ENCODE peak calls at places on chromosomes 1 and 21, in eight cellular contexts. Q, M, P, G, Z, U, L and F are unnamed samples.

GRCh38 chr1:209383907-209384709 is 199.4 kb upstream of the CAMK1G start:
- DNase-seq in Q (no peak), Z (no peak), P (no peak), U (no peak), M (no peak), G (no peak), L (no peak), F (no peak)

GRCh38 chr1:239368436-239369109 is 17.8 kb upstream of the CHRM3 start:
- DNase-seq in Z (no peak), Q (no peak), M (no peak), L (peak; percentile 30), U (no peak), P (no peak), G (no peak), F (no peak)

GRCh38 chr1:64597151-64597550 is 127.2 kb downstream of the CACHD1 start:
- DNase-seq in L (no peak), Q (no peak), U (no peak), M (no peak), P (no peak), Z (no peak), G (no peak), F (no peak)

GRCh38 chr1:110150330-110151174 is at the start of gene SLC6A17:
- DNase-seq in P (no peak), U (no peak), L (no peak), Q (peak; percentile 45), Z (peak; percentile 69), G (peak; percentile 59), M (peak; percentile 17), F (no peak)

GRCh38 chr1:8873506-8874229 is 4.8 kb downstream of the ENO1 start:
- DNase-seq in M (peak; percentile 97), U (peak; percentile 92), L (peak; percentile 87), P (peak; percentile 44), Q (peak; percentile 90), G (no peak), Z (peak; percentile 92), F (peak; percentile 75)

GRCh38 chr1:200307755-200308066 is 102.1 kb downstream of the ZNF281 start:
- DNase-seq in G (no peak), P (no peak), U (no peak), Q (no peak), M (no peak), Z (no peak), L (no peak), F (no peak)

GRCh38 chr1:212977781-212978645 is 27.7 kb downstream of the VASH2 start:
- DNase-seq in G (no peak), M (no peak), U (no peak), P (no peak), Z (peak; percentile 24), L (no peak), Q (no peak), F (no peak)

GRCh38 chr1:70945266-70945665 is 102.3 kb downstream of the PTGER3 start:
- DNase-seq in P (no peak), U (no peak), M (no peak), Q (no peak), L (no peak), Z (no peak), G (no peak), F (no peak)

GRCh38 chr1:174946020-174946419 is 53.7 kb upstream of the CACYBP start:
- DNase-seq in Q (no peak), P (no peak), Z (no peak), L (no peak), U (no peak), G (no peak), M (no peak), F (no peak)

GRCh38 chr1:29825941-29826415 is 589.7 kb downstream of the PTPRU start:
- DNase-seq in U (no peak), M (no peak), G (no peak), Q (no peak), L (no peak), P (no peak), Z (no peak), F (no peak)

GRCh38 chr21:14736162-14736561 is 190.0 kb upstream of the SAMSN1 start:
- DNase-seq in P (no peak), M (no peak), Q (no peak), Z (peak; percentile 13), L (no peak), U (no peak), G (no peak), F (peak; percentile 55)

GRCh38 chr21:25188639-25189038 is 418.6 kb downstream of the MRPL39 start:
- DNase-seq in M (no peak), U (no peak), P (no peak), L (no peak), Q (no peak), Z (no peak), G (no peak), F (no peak)

GRCh38 chr1:215600867-215601266 is 33.8 kb downstream of the KCTD3 start:
- DNase-seq in P (no peak), L (no peak), U (no peak), G (no peak), Q (no peak), Z (no peak), M (no peak), F (no peak)

GRCh38 chr1:33152685-33153432 is 29.0 kb downstream of the TRIM62 start:
- DNase-seq in Q (peak; percentile 84), M (peak; percentile 64), Z (no peak), P (peak; percentile 87), L (no peak), G (no peak), U (no peak), F (peak; percentile 89)

GRCh38 chr1:96357132-96357531 is 364.5 kb upstream of the PTBP2 start:
- DNase-seq in Q (no peak), U (no peak), P (no peak), L (no peak), G (no peak), Z (no peak), M (peak; percentile 32), F (no peak)

GRCh38 chr1:61450454-61451213 is 274.3 kb downstream of the TM2D1 start:
- DNase-seq in M (no peak), L (peak; percentile 60), Z (no peak), U (no peak), P (peak; percentile 55), Q (no peak), G (no peak), F (no peak)

DNA sequence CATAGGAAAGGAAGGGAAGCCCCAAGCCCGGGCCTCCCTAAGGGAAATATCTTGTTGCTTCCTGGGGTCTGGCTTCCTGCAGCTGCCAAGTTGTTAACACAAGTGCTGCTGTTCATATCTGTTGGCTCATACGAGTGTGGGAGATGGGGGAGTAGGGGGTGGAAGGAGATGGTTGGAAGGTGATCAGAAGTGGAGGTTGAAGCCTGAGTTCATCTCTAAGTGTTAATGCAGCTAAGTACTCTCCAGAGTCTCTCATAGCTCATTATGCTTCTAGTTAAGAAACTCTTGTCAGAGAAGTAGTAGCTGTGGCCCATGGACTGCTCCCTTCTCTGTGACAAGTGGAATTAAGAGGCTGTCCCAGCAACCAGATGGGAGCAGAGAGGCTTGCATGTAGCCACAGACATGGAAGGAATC is 319.2 kb upstream of the SPAG17 start:
- DNase-seq in P (no peak), Q (no peak), Z (no peak), G (no peak), U (no peak), L (no peak), M (no peak), F (no peak)
- TF ChIP-seq CTCF in P (no peak), Q (no peak), Z (no peak), G (no peak), U (no peak), L (no peak), M (no peak), F (no peak)

DNA sequence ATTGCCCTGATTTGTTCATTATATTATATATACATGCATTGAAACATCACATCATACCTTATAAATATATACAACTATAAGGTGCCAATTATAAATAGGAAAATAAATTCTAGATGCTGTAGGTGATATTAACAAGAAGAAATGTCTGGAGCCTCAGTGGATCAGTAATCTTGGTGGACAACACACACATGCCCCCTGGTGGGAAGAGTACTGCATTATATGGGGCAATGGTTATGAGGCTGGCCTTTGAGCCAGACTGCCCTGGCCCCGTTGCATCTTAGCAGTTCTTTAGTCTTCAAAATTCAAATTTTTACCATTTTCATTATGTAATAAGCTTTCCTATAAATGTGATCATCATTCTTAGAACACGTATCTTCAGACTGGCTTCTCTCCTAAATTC is 335.0 kb upstream of the GREM2 start:
- DNase-seq in L (peak; percentile 40), P (no peak), M (peak; percentile 21), G (no peak), Z (peak; percentile 25), Q (no peak), U (no peak), F (peak; percentile 25)
- TF ChIP-seq CTCF in L (peak; percentile 60), P (peak; percentile 19), M (peak; percentile 40), G (no peak), Z (peak; percentile 30), Q (no peak), U (no peak), F (peak; percentile 58)

GRCh38 chr1:27659497-27660299 is 12.3 kb downstream of the IFI6 start:
- DNase-seq in G (peak; percentile 87), Z (peak; percentile 90), M (peak; percentile 78), L (peak; percentile 96), P (peak; percentile 95), U (peak; percentile 92), Q (peak; percentile 96), F (peak; percentile 91)

GRCh38 chr1:27652505-27652904 is 17.5 kb upstream of the FGR start:
- DNase-seq in P (no peak), U (no peak), Z (no peak), L (no peak), Q (no peak), M (no peak), G (no peak), F (no peak)

GRCh38 chr1:27658951-27659496 is 13.0 kb downstream of the IFI6 start:
- DNase-seq in Z (peak; percentile 74), L (peak; percentile 22), U (no peak), G (no peak), Q (peak; percentile 69), M (peak; percentile 56), P (no peak), F (peak; percentile 80)

GRCh38 chr1:27655151-27655929 is 16.7 kb downstream of the IFI6 start:
- DNase-seq in Z (no peak), L (no peak), Q (no peak), G (no peak), M (no peak), P (no peak), U (no peak), F (no peak)

GRCh38 chr1:27656157-27656893 is 15.7 kb downstream of the IFI6 start:
- DNase-seq in P (peak; percentile 63), Q (peak; percentile 89), Z (no peak), L (peak; percentile 49), M (peak; percentile 72), U (peak; percentile 53), G (no peak), F (no peak)
- TF ChIP-seq CTCF in P (no peak), Q (no peak), Z (no peak), L (no peak), M (no peak), U (no peak), G (no peak), F (peak; percentile 18)

DNA sequence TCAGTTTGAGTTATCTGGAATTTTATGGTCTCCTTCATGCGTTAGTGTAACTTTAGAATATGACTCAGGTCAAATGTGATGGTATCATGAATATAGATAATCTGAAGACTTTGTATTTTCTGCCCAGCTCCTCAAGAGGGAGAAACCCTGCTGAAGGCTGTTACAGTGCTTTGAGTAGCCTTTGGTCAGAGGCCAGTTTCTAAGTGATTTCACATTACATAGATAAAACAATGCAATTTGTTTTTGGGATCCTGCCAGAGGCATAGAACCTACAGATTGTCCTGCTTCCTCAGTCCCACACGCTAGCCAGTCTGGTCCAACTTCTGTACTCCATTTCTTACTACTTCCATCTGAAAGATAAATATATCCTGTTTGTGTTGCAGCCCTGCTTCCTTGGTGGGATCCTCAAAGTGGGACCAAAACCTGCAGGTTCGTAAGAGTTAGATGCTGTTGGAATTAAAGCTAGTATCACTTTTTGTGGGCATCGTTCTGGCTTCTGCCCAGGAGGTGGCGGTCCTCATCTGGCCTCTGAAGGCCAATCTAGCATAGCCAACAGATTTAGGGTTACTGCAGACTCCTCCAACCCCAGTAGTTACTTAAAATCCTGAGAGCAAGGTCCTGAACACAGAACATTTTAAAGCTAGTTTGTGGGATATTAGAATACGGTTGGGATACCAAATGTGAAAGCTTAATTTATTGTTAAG is 645.8 kb upstream of the USP24 start:
- DNase-seq in Z (no peak), P (no peak), G (no peak), U (no peak), L (no peak), M (peak; percentile 24), Q (no peak), F (peak; percentile 4)
- TF ChIP-seq CTCF in Z (no peak), P (no peak), G (no peak), U (no peak), L (no peak), M (no peak), Q (no peak), F (peak; percentile 23)